ENCODE peak calls at places on chromosome 10, in six cellular contexts. N, Q, D, R, O and E are unnamed samples.

GRCh38 chr10:128275405-128275804 is 149.2 kb upstream of the MKI67 start:
- DNase-seq in Q (no peak), R (no peak), D (no peak), O (no peak), N (no peak), E (no peak)

GRCh38 chr10:70974351-70974901 is 86.1 kb upstream of the PCBD1 start:
- DNase-seq in D (no peak), O (peak; percentile 3), R (no peak), Q (no peak), N (no peak), E (no peak)

GRCh38 chr10:71300555-71301370 is 18.3 kb upstream of the SLC29A3 start:
- DNase-seq in D (no peak), N (no peak), O (no peak), Q (peak; percentile 44), R (no peak), E (no peak)

GRCh38 chr10:42985436-42986316 is 91.2 kb upstream of the RET start:
- DNase-seq in Q (peak; percentile 40), D (no peak), N (no peak), O (no peak), R (peak; percentile 22), E (no peak)

GRCh38 chr10:14801693-14802092 is 27.0 kb upstream of the FAM107B start:
- DNase-seq in N (no peak), R (no peak), D (no peak), O (no peak), Q (no peak), E (no peak)

GRCh38 chr10:5563991-5564536 is 39.3 kb downstream of the CALML3 start:
- DNase-seq in R (peak; percentile 26), D (no peak), N (peak; percentile 29), O (peak; percentile 72), Q (peak; percentile 39), E (no peak)

GRCh38 chr10:30227481-30227880 is 121.6 kb downstream of the MTPAP start:
- DNase-seq in Q (no peak), N (no peak), O (no peak), R (no peak), D (no peak), E (no peak)

GRCh38 chr10:127570036-127570435 is 20.9 kb downstream of the NPS start:
- DNase-seq in D (no peak), N (no peak), O (no peak), Q (no peak), R (no peak), E (no peak)

GRCh38 chr10:130037169-130037661 is 73.1 kb upstream of the EBF3 start:
- DNase-seq in N (no peak), Q (no peak), O (no peak), R (no peak), D (no peak), E (no peak)

GRCh38 chr10:48804740-48805182 is 120.1 kb downstream of the WDFY4 start:
- DNase-seq in R (no peak), N (no peak), D (no peak), Q (no peak), O (peak; percentile 25), E (no peak)

GRCh38 chr10:63099734-63100133 is 33.4 kb upstream of the NRBF2 start:
- DNase-seq in N (no peak), O (no peak), R (no peak), D (no peak), Q (no peak), E (no peak)

GRCh38 chr10:67663449-67664087 is 32.4 kb downstream of the CTNNA3 start:
- DNase-seq in Q (no peak), D (no peak), N (no peak), R (peak; percentile 48), O (no peak), E (peak; percentile 47)

GRCh38 chr10:49324711-49325110 is 25.7 kb downstream of the C10orf71 start:
- DNase-seq in O (no peak), R (no peak), D (no peak), Q (no peak), N (no peak), E (peak; percentile 15)

GRCh38 chr10:90884414-90884813 is 12.6 kb downstream of the RPP30 start:
- DNase-seq in O (no peak), D (no peak), R (no peak), Q (no peak), N (no peak), E (no peak)

DNA sequence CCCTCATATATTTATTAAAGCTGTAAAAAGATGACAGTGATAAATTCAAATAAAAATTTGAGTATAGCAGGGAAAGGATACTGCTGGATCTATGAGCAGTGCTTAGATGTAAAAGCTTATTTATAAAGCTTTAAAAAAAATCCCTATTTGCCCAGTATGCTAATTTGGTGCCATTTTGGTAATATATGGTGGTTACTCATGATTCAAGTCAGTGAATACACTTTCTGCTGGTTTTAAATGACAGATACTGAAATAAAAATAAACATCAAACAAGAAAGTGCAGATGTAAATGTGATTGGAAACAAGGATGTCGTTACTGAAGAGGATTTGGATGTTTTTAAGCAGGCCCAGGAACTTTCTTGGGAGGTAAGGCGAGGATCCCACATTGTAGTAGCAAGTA is 134.4 kb upstream of the SAMD8 start:
- DNase-seq in O (no peak), N (no peak), D (no peak), Q (no peak), R (no peak), E (no peak)
- H3K4me3 ChIP-seq in O (no peak overlapping the region), N (no peak overlapping the region), D (no peak overlapping the region), Q (no peak overlapping the region), R (no peak overlapping the region), E (no peak overlapping the region)

GRCh38 chr10:131355116-131355515 is 43.6 kb upstream of the TCERG1L start:
- DNase-seq in N (no peak), O (no peak), D (no peak), R (no peak), Q (no peak), E (no peak)

GRCh38 chr10:131354380-131354779 is 42.9 kb upstream of the TCERG1L start:
- DNase-seq in N (no peak), Q (no peak), R (no peak), D (no peak), O (no peak), E (no peak)

GRCh38 chr10:131350245-131350644 is 38.7 kb upstream of the TCERG1L start:
- DNase-seq in R (no peak), O (no peak), N (no peak), D (no peak), Q (no peak), E (no peak)

GRCh38 chr10:131356442-131356841 is 44.9 kb upstream of the TCERG1L start:
- DNase-seq in N (no peak), O (no peak), Q (no peak), R (no peak), D (no peak), E (no peak)

GRCh38 chr10:131352765-131353290 is 41.3 kb upstream of the TCERG1L start:
- DNase-seq in R (no peak), O (no peak), N (no peak), D (no peak), Q (no peak), E (no peak)
- H3K4me3 ChIP-seq in R (no peak overlapping the region), O (no peak overlapping the region), N (no peak overlapping the region), D (no peak overlapping the region), Q (no peak overlapping the region), E (no peak overlapping the region)

GRCh38 chr10:124536496-124537050 is 75.0 kb downstream of the LHPP start:
- DNase-seq in N (no peak), D (no peak), Q (no peak), R (no peak), O (no peak), E (no peak)
- H3K4me3 ChIP-seq in N (no peak overlapping the region), D (no peak overlapping the region), Q (no peak overlapping the region), R (no peak overlapping the region), O (no peak overlapping the region), E (no peak overlapping the region)

GRCh38 chr10:36253731-36254130 is 611.6 kb upstream of the FZD8 start:
- DNase-seq in N (no peak), R (no peak), Q (no peak), D (no peak), O (no peak), E (no peak)

GRCh38 chr10:36251068-36251467 is 609.0 kb upstream of the FZD8 start:
- DNase-seq in R (no peak), O (no peak), Q (no peak), D (no peak), N (no peak), E (no peak)

GRCh38 chr10:36256905-36257304 is 614.8 kb upstream of the FZD8 start:
- DNase-seq in D (no peak), N (no peak), R (no peak), Q (no peak), O (peak; percentile 87), E (no peak)

GRCh38 chr10:36254191-36254590 is 612.1 kb upstream of the FZD8 start:
- DNase-seq in D (peak; percentile 80), Q (peak; percentile 44), R (no peak), O (peak; percentile 53), N (no peak), E (peak; percentile 27)

DNA sequence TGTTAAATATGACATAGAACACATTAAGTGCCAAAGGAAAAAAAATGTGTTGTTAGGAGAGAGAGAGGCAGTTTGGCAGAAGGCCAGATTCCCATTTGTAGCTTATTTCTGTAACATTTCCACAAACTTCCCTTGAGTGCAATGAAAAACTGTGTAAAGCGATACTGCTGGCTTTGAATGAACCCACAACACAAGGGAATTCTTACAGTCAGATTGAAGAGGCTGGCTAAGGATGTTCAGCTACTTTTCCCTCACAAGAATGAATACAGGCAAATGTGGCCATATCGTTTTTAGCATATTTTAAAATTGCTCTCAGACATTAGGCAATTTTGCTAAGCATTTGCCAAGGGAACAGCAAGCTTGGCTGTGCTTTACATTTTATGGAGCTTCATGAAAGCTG is 614.1 kb upstream of the FZD8 start:
- DNase-seq in O (peak; percentile 54), R (no peak), D (no peak), N (no peak), Q (no peak), E (no peak)
- H3K4me3 ChIP-seq in O (no peak overlapping the region), R (no peak overlapping the region), D (no peak overlapping the region), N (no peak overlapping the region), Q (no peak overlapping the region), E (no peak overlapping the region)

DNA sequence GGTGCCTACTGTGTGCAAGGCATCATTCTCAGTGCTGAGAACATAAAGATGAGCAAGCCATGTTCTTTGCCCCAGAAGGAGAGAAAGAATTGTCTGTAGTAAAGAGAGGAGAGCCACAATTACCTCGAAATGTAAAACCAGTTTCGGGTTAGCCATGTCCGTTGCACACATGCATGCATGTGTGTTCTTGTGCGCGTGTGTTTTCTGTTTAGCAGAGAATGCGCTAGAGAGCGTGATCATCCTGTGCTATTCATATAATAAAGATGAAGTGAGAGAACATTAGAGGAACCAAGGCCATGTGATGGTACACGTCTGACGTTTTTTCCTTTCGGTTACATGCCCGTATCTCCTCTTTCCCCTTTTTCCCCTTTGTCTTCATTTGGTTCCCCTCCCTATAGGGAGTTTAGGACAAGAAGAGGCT is 158.2 kb downstream of the CELF2 start:
- DNase-seq in N (no peak), R (no peak), O (no peak), D (no peak), Q (no peak), E (no peak)
- H3K4me3 ChIP-seq in N (peak overlapping the region; percentile 14), R (peak overlapping the region; percentile 9), O (no peak overlapping the region), D (no peak overlapping the region), Q (peak overlapping the region; percentile 22), E (no peak overlapping the region)

DNA sequence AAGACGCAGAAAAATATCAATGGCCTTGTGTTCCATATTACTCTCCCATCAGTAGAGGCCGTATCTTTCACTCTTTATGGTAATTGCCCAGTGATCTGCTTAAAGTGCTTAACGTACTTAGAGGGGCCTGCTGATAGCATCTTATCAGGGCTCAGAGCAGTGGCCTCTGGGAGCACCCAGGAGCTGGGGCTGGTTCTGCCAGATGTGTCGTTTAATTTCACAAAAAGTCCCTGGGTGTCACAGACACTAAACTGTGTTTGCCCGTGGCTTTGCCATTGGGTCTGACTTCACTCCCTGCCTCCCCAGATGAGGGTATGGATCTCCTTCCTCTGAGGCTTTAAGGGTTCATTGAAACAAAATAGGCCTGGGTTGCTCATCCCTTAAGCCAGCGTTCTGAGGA is 435.3 kb downstream of the GATA3 start:
- DNase-seq in R (no peak), Q (no peak), O (no peak), D (no peak), N (no peak), E (no peak)
- H3K4me3 ChIP-seq in R (no peak overlapping the region), Q (no peak overlapping the region), O (no peak overlapping the region), D (no peak overlapping the region), N (no peak overlapping the region), E (no peak overlapping the region)